ENCODE peak calls at places on chromosome 18, in six cellular contexts. C is ovary, T is transverse colon, S is heart right ventricle, K is fibroblast of lung, N is pancreas. L is an unnamed sample. For H3K4me1 and H3K9me3, the result is how much of the 10 kb centered on the place peaks cover.

GRCh38 chr18:59662008-59662701 is 35.1 kb downstream of the CCBE1 start:
- DNase-seq in C (no peak), T (no peak), S (no peak), K (peak), N (no peak), L (no peak)

GRCh38 chr18:12048827-12049175 is 44.8 kb upstream of the ANKRD62 start:
- DNase-seq in C (no peak), T (no peak), S (no peak), K (peak), N (no peak), L (no peak)

GRCh38 chr18:41643427-41643826 is 311.6 kb upstream of the PIK3C3 start:
- DNase-seq in C (no peak), T (no peak), S (no peak), K (no peak), N (no peak), L (no peak)

GRCh38 chr18:42028232-42028832 is 73.3 kb downstream of the PIK3C3 start:
- DNase-seq in C (no peak), T (no peak), S (no peak), K (peak), N (no peak), L (no peak)

GRCh38 chr18:8397034-8397433 is 212.2 kb upstream of the RAB12 start:
- DNase-seq in C (no peak), T (no peak), S (no peak), K (no peak), N (no peak), L (no peak)

GRCh38 chr18:26059357-26059756 is 31.1 kb downstream of the SS18 start:
- DNase-seq in C (no peak), T (no peak), S (no peak), K (no peak), N (no peak), L (no peak)

GRCh38 chr18:10408131-10408530 is 46.3 kb upstream of the APCDD1 start:
- DNase-seq in C (no peak), T (no peak), S (no peak), K (no peak), N (no peak), L (no peak)

GRCh38 chr18:24875761-24876160 is 415.3 kb downstream of the HRH4 start:
- DNase-seq in C (no peak), T (no peak), S (no peak), K (no peak), N (no peak), L (no peak)

GRCh38 chr18:23943104-23943503 is 71.5 kb upstream of the TTC39C start:
- DNase-seq in C (no peak), T (no peak), S (no peak), K (no peak), N (no peak), L (no peak)

GRCh38 chr18:75544496-75544895 is 117.0 kb upstream of the SMIM21 start:
- DNase-seq in C (no peak), T (no peak), S (no peak), K (no peak), N (no peak), L (no peak)

GRCh38 chr18:26332991-26333390 is 106.7 kb downstream of the TAF4B start:
- DNase-seq in C (no peak), T (no peak), S (no peak), K (no peak), N (no peak), L (no peak)

GRCh38 chr18:12841070-12841469 is 43.0 kb downstream of the PTPN2 start:
- DNase-seq in C (no peak), T (no peak), S (no peak), K (no peak), N (no peak), L (no peak)

GRCh38 chr18:43129946-43130523 is 14.6 kb upstream of the RIT2 start:
- DNase-seq in C (no peak), T (no peak), S (no peak), K (peak), N (no peak), L (no peak)

GRCh38 chr18:53906681-53907080 is 317.8 kb downstream of the MBD2 start:
- DNase-seq in C (no peak), T (no peak), S (peak), K (no peak), N (no peak), L (no peak)

GRCh38 chr18:21242141-21243040 is at the start of gene GREB1L:
- DNase-seq in C (peak), T (peak), S (peak), K (peak), N (peak), L (no peak)

GRCh38 chr18:55577812-55578539 is 10.0 kb downstream of the TCF4 start:
- DNase-seq in C (no peak), T (no peak), S (no peak), K (no peak), N (no peak), L (no peak)
- TF ChIP-seq CTCF in C (no peak), T (no peak), S (peak), K (no peak), N (no peak), L (no peak)

DNA sequence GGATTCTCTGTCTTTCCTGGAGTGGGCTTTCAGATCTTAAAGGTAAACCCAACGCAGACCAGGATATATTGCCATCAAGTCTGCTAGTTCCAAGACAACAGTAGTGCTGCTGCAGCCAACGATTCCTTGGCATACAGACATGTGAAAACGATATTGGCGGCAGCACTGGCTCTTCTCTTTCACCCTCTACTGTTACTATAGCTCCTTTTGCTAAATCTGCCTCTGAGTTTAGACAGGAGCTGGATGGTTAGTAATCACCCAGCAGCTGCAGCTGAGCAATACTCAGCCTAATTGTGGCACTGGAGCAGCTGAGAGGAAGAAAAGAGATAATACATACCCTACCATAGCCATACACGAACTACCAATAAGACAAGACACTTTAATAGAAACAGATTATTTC is 4.0 kb downstream of the YES1 start:
- DNase-seq in C (no peak), T (no peak), S (no peak), K (peak), N (no peak), L (no peak)
- H3K4me1 ChIP-seq in C (under half), T (under half), S (half or more), K (under half), N (under half), L (half or more)

DNA sequence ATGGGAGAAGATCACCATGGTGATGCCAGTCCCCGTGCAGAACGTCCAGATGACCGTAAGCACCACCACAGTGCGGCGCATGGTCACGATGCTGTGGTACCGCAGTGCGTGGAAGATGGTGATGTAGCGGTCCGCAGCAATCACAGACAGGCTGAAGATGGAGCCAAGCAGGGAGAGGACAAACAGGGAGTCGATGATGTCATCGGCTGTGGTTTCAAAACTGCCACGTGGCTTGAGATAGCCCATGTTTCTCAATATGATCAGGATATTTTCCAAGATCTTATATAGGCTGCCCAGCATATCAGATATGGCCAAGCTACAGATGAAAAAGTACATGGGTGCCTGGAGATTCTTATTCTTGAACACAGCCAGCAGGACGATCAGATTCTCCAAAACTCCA is 30.3 kb downstream of the MC2R start:
- DNase-seq in C (no peak), T (no peak), S (no peak), K (no peak), N (no peak), L (no peak)
- H3K9me3 ChIP-seq in C (under half), T (under half), S (under half), K (under half), N (under half), L (under half)

GRCh38 chr18:63074987-63075404 is 244.6 kb downstream of the BCL2 start:
- DNase-seq in C (peak), T (peak), S (peak), K (peak), N (peak), L (peak)

GRCh38 chr18:63071566-63072175 is 247.9 kb downstream of the BCL2 start:
- DNase-seq in C (no peak), T (no peak), S (no peak), K (no peak), N (no peak), L (no peak)

GRCh38 chr18:63070750-63071502 is 248.6 kb downstream of the BCL2 start:
- DNase-seq in C (no peak), T (no peak), S (no peak), K (no peak), N (no peak), L (no peak)

GRCh38 chr18:63069496-63069895 is 250.1 kb downstream of the BCL2 start:
- DNase-seq in C (no peak), T (no peak), S (no peak), K (no peak), N (no peak), L (no peak)

GRCh38 chr18:63073481-63073880 is 246.1 kb downstream of the BCL2 start:
- DNase-seq in C (no peak), T (no peak), S (no peak), K (no peak), N (no peak), L (no peak)
- TF ChIP-seq CTCF in C (no peak), T (peak), S (no peak), K (no peak), N (no peak), L (no peak)

DNA sequence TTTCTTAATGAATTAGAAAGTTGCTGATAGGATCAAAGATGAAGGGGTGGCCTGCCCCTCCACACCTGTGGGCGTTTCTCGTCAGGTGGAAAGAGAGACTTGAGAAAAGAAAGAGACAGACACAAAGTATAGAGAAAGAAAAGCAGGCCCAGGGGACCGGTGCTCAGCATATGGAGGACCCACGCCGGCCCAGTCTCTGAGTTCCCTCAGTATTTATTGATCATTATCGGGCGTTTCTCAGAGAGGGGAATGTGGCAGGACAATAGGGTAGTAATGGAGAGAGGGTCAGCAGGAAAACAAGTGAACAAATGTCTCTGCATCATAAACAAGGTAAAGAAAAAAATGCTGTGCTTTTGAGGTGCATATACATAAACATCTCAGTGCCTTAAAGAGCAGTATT is 144.3 kb downstream of the CCDC102B start:
- DNase-seq in C (no peak), T (no peak), S (no peak), K (no peak), N (no peak), L (no peak)
- H3K4me1 ChIP-seq in C (under half), T (under half), S (under half), K (under half), N (under half), L (under half)

DNA sequence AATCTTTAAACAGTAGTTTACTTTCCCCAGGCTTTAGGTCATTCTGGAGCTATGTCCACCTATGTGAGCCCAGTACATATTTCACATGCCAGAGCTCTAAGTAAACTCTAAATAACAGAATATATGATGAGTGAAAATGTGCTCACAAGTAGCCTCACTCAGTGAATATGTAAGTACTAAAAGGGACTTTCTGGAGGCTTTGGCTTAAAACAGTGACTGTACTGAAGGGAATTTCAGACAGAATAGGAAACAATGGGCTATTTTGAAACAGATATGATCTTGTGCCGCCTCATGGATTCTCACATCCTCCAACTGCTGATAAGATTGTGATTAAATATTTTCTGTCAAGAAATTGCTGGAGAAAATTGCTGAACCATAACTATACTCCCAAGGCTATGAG is 747.9 kb downstream of the SOCS6 start:
- DNase-seq in C (no peak), T (no peak), S (no peak), K (no peak), N (no peak), L (no peak)
- H3K9me3 ChIP-seq in C (under half), T (under half), S (under half), K (under half), N (under half), L (under half)